ENCODE peak calls at places on chromosomes 6 and 20, in six cellular contexts. D, T, L, B, S and K are unnamed samples.

GRCh38 chr20:36063916-36064660 is 90.5 kb upstream of the EPB41L1 start:
- DNase-seq in D (no peak), T (no peak), L (no peak), B (no peak), S (no peak), K (no peak)

GRCh38 chr6:16805190-16805860 is 44.1 kb upstream of the ATXN1 start:
- DNase-seq in D (no peak), T (no peak), L (no peak), B (no peak), S (no peak), K (no peak)

GRCh38 chr6:166938150-166938549 is 18.2 kb downstream of the RNASET2 start:
- DNase-seq in D (no peak), T (no peak), L (no peak), B (no peak), S (peak; percentile 3), K (no peak)

GRCh38 chr6:167551634-167552630 is 227.0 kb downstream of the TTLL2 start:
- DNase-seq in D (no peak), T (no peak), L (no peak), B (no peak), S (no peak), K (no peak)

GRCh38 chr6:83270971-83271714 is 78.0 kb downstream of the RWDD2A start:
- DNase-seq in D (no peak), T (no peak), L (no peak), B (no peak), S (no peak), K (no peak)

GRCh38 chr20:59565768-59566461 is 38.4 kb upstream of the PHACTR3 start:
- DNase-seq in D (no peak), T (no peak), L (no peak), B (no peak), S (no peak), K (no peak)

GRCh38 chr6:165804331-165805066 is 141.5 kb upstream of the PDE10A start:
- DNase-seq in D (no peak), T (no peak), L (no peak), B (no peak), S (no peak), K (no peak)

GRCh38 chr6:39800388-39801032 is 8.3 kb downstream of the DAAM2 start:
- DNase-seq in D (no peak), T (no peak), L (no peak), B (no peak), S (no peak), K (no peak)

GRCh38 chr6:95091823-95092436 is 485.4 kb upstream of the MANEA start:
- DNase-seq in D (no peak), T (no peak), L (no peak), B (no peak), S (no peak), K (no peak)

GRCh38 chr6:34196116-34196832 is 40.4 kb upstream of the HMGA1 start:
- DNase-seq in D (peak; percentile 86), T (peak; percentile 71), L (peak; percentile 89), B (peak; percentile 90), S (peak; percentile 80), K (peak; percentile 88)

GRCh38 chr20:38231786-38232130 is 28.8 kb downstream of the KIAA1755 start:
- DNase-seq in D (no peak), T (no peak), L (no peak), B (no peak), S (peak; percentile 64), K (no peak)

GRCh38 chr20:20505554-20505953 is 137.7 kb downstream of the INSM1 start:
- DNase-seq in D (no peak), T (no peak), L (no peak), B (no peak), S (no peak), K (no peak)

GRCh38 chr6:156065838-156066237 is 610.2 kb upstream of the NOX3 start:
- DNase-seq in D (no peak), T (no peak), L (no peak), B (no peak), S (no peak), K (no peak)

GRCh38 chr6:137241481-137242011 is 22.4 kb upstream of the IFNGR1 start:
- DNase-seq in D (no peak), T (no peak), L (no peak), B (no peak), S (no peak), K (no peak)

GRCh38 chr6:51283723-51284122 is 465.1 kb downstream of the TFAP2B start:
- DNase-seq in D (no peak), T (no peak), L (no peak), B (no peak), S (no peak), K (no peak)

GRCh38 chr6:158962371-158962770 is 37.6 kb downstream of the RSPH3 start:
- DNase-seq in D (no peak), T (no peak), L (no peak), B (no peak), S (no peak), K (no peak)

GRCh38 chr6:168884646-168885086 is 369.0 kb downstream of the THBS2 start:
- DNase-seq in D (peak; percentile 74), T (peak; percentile 46), L (peak; percentile 76), B (peak; percentile 80), S (peak; percentile 67), K (peak; percentile 29)

GRCh38 chr6:139973602-139974373 is 599.3 kb upstream of the CITED2 start:
- DNase-seq in D (no peak), T (no peak), L (no peak), B (no peak), S (no peak), K (no peak)

GRCh38 chr6:7647504-7647903 is 57.5 kb downstream of the SNRNP48 start:
- DNase-seq in D (no peak), T (no peak), L (no peak), B (no peak), S (no peak), K (peak; percentile 22)

GRCh38 chr20:50335105-50335504 is 144.5 kb downstream of the CEBPB start:
- DNase-seq in D (no peak), T (no peak), L (no peak), B (no peak), S (no peak), K (no peak)

GRCh38 chr6:155273438-155273837 is 9.6 kb downstream of the CLDN20 start:
- DNase-seq in D (no peak), T (no peak), L (no peak), B (no peak), S (no peak), K (no peak)

GRCh38 chr6:18209539-18210197 is 54.4 kb downstream of the KDM1B start:
- DNase-seq in D (no peak), T (no peak), L (no peak), B (no peak), S (no peak), K (no peak)

GRCh38 chr6:87139236-87139635 is 16.1 kb upstream of the ZNF292 start:
- DNase-seq in D (no peak), T (no peak), L (peak; percentile 17), B (no peak), S (no peak), K (no peak)

GRCh38 chr6:141925001-141925400 is 207.7 kb upstream of the GJE1 start:
- DNase-seq in D (no peak), T (no peak), L (no peak), B (no peak), S (no peak), K (no peak)

GRCh38 chr20:37202267-37202943 is 23.1 kb upstream of the MROH8 start:
- DNase-seq in D (peak; percentile 43), T (no peak), L (peak; percentile 26), B (no peak), S (peak; percentile 60), K (no peak)

GRCh38 chr20:19758888-19759331 is 852 bp downstream of the RIN2 start:
- DNase-seq in D (peak; percentile 54), T (peak; percentile 69), L (peak; percentile 59), B (peak; percentile 49), S (peak; percentile 55), K (no peak)

GRCh38 chr6:118580585-118581419 is 32.7 kb downstream of the PLN start:
- DNase-seq in D (peak; percentile 31), T (peak; percentile 38), L (no peak), B (no peak), S (peak; percentile 47), K (peak; percentile 11)

GRCh38 chr6:142566628-142567396 is 265.0 kb downstream of the ADGRG6 start:
- DNase-seq in D (peak; percentile 56), T (peak; percentile 13), L (peak; percentile 38), B (peak; percentile 41), S (no peak), K (peak; percentile 18)

DNA sequence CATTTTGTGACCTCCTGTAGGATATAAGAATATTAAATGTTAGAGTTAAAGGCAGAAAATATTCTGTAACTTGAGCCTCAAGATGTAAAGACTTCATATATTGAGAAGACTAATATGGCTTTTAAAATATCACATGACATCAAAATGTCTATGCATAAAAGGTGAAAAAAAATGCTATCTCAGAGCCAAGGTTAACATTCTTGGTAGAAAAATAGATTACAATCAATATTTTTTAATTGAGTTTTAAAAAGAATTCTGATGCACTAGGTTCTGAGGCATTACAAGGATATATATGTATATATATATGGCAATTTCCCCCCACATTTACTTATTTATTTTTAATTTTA is 46.2 kb upstream of the RAB23 start:
- DNase-seq in D (no peak), T (no peak), L (no peak), B (no peak), S (no peak), K (no peak)
- TF ChIP-seq CTCF in D (no peak), T (no peak), L (no peak), B (no peak), S (peak; percentile 28), K (no peak)

DNA sequence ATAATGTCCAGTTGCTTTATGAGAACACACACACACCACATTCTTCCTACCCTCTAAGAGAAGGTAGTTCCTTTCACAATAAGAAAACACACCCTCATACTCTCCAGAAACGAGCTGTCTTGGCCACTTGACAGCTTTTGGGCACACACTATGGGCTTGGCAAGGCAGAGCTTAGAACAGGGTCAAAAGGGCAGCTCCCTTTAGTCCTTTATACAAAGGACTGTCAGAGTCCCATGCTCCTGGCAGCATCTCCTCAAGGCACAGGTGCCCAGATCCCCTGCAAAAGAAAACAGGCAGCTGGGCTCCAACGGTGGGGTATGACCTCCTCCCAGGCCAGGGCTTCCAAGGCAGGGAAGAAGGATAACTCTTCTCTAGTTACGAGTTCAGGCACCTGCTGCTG is 4.9 kb upstream of the LYRM2 start:
- DNase-seq in D (no peak), T (no peak), L (no peak), B (no peak), S (no peak), K (no peak)
- H3K36me3 ChIP-seq in D (peaks cover 12% of the 10 kb centered on the region), T (peaks cover 6% of the 10 kb centered on the region), L (no peaks in the 10 kb centered on the region), B (peaks cover 70% of the 10 kb centered on the region), S (peaks cover 2% of the 10 kb centered on the region), K (peaks cover 14% of the 10 kb centered on the region)

DNA sequence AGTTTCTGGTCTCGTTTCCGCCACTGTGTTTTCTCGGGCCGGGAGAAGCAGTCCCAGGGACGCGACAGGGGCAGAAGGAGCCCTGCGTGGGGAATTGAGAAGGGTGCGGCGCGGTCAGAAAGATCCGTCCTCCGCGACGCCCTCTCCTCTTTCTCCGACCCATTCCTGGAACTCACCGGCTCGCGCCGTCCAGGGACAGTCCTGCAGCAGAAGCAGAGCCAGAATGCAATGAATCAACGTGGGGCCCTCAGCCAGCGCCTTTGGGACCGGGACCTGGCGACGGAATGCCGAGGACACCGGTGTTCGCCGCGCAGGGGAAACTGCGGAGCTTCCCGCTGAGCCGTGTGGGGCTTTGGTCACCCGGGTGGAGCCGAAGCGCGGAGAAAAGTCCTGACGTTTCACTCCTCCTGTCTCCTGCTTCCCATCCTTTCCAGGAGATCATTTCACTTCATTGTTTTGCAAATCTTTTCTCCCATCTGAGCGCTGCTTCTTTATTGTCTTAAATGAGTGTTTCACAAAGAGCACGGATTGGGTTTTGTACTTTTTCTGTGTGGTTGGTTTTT is 26.4 kb downstream of the ULBP1 start:
- DNase-seq in D (no peak), T (no peak), L (no peak), B (no peak), S (no peak), K (no peak)
- H3K4me3 ChIP-seq in D (no peak overlapping the region), T (no peak overlapping the region), L (no peak overlapping the region), B (peak overlapping the region; percentile 3), S (no peak overlapping the region), K (peak overlapping the region; percentile 38)

GRCh38 chr6:9924971-9925370 is 489.9 kb downstream of the TFAP2A start:
- DNase-seq in D (no peak), T (no peak), L (no peak), B (no peak), S (no peak), K (no peak)
- TF ChIP-seq CTCF in D (no peak), T (no peak), L (no peak), B (no peak), S (no peak), K (no peak)